ENCODE peak calls at places on chromosomes 4 and X, in four cellular contexts. Y is SK-N-SH, K is transverse colon, I is renal cortical epithelial cell. Q is an unnamed sample.

GRCh38 chr4:15906024-15906443 is 32.5 kb downstream of the FGFBP1 start:
- DNase-seq in Y (no peak), K (peak), I (peak), Q (peak)

GRCh38 chrX:68894142-68894512 is 65.3 kb downstream of the EFNB1 start:
- DNase-seq in Y (peak), K (no peak), I (peak), Q (peak)

GRCh38 chrX:104113237-104113965 is 1.1 kb downstream of the ZCCHC18 start:
- DNase-seq in Y (peak), K (peak), I (peak), Q (peak)

GRCh38 chrX:19747672-19748610 is 139.5 kb downstream of the SH3KBP1 start:
- DNase-seq in Y (no peak), K (peak), I (no peak), Q (no peak)

GRCh38 chrX:19876962-19877361 is 10.4 kb downstream of the SH3KBP1 start:
- DNase-seq in Y (no peak), K (no peak), I (no peak), Q (no peak)

GRCh38 chr4:88015659-88016295 is 8.3 kb downstream of the PKD2 start:
- DNase-seq in Y (no peak), K (no peak), I (peak), Q (peak)

GRCh38 chrX:12352922-12353321 is 214.6 kb downstream of the FRMPD4 start:
- DNase-seq in Y (no peak), K (no peak), I (no peak), Q (no peak)

GRCh38 chrX:133638285-133638684 is 223.0 kb upstream of the GPC4 start:
- DNase-seq in Y (no peak), K (no peak), I (peak), Q (peak)

GRCh38 chr4:70830054-70830453 is 9.6 kb downstream of the GRSF1 start:
- DNase-seq in Y (no peak), K (no peak), I (no peak), Q (no peak)

GRCh38 chr4:72063726-72064125 is 31.9 kb downstream of the NPFFR2 start:
- DNase-seq in Y (no peak), K (no peak), I (peak), Q (peak)

GRCh38 chrX:120262781-120263719 is 12.4 kb downstream of the ZBTB33 start:
- DNase-seq in Y (no peak), K (no peak), I (no peak), Q (no peak)

GRCh38 chr4:184099033-184099432 is 118.6 kb downstream of the ENPP6 start:
- DNase-seq in Y (no peak), K (no peak), I (no peak), Q (no peak)

GRCh38 chrX:129845616-129846190 is 2.0 kb upstream of the ZDHHC9 start:
- DNase-seq in Y (no peak), K (no peak), I (no peak), Q (peak)

GRCh38 chrX:51837451-51837850 is 56.0 kb upstream of the MAGED1 start:
- DNase-seq in Y (no peak), K (no peak), I (no peak), Q (peak)